ENCODE peak calls at places on chromosomes 16 and 17, in nine cellular contexts. V is IMR-90, R is psoas muscle, F is tibial artery, Z is breast epithelium, D is heart right ventricle, A is H9, U is sigmoid colon, X is A673. S is an unnamed sample. For H3K9me3, the result is how much of the 10 kb centered on the place peaks cover.

GRCh38 chr16:2115591-2115973 is 20.1 kb downstream of the PKD1 start:
- DNase-seq in V (no peak), R (no peak), F (no peak), Z (no peak), D (no peak), A (no peak), U (no peak), X (no peak), S (no peak)

GRCh38 chr17:44084131-44084538 is 13.6 kb downstream of the G6PC3 start:
- DNase-seq in V (no peak), R (no peak), F (no peak), Z (no peak), D (no peak), A (peak), U (no peak), X (peak), S (no peak)

GRCh38 chr16:1991588-1992474 is 2.1 kb downstream of the SYNGR3 start:
- DNase-seq in V (peak), R (peak), F (peak), Z (peak), D (peak), A (peak), U (peak), X (peak), S (peak)

GRCh38 chr17:27247071-27247957 is 46.6 kb upstream of the WSB1 start:
- DNase-seq in V (peak), R (peak), F (peak), Z (peak), D (peak), A (no peak), U (peak), X (no peak), S (peak)

GRCh38 chr16:2751577-2752034 is 832 bp upstream of the SRRM2 start:
- DNase-seq in V (no peak), R (no peak), F (no peak), Z (no peak), D (no peak), A (peak), U (peak), X (no peak), S (no peak)

GRCh38 chr17:43956222-43956621 is 2.5 kb upstream of the PYY start:
- DNase-seq in V (no peak), R (no peak), F (no peak), Z (no peak), D (no peak), A (no peak), U (no peak), X (no peak), S (no peak)

GRCh38 chr17:43528319-43528987 is 17.7 kb downstream of the ETV4 start:
- DNase-seq in V (no peak), R (peak), F (no peak), Z (no peak), D (peak), A (no peak), U (no peak), X (no peak), S (no peak)

GRCh38 chr17:49442051-49442450 is 27.4 kb upstream of the PHB1 start:
- DNase-seq in V (no peak), R (no peak), F (no peak), Z (peak), D (no peak), A (no peak), U (no peak), X (no peak), S (no peak)

GRCh38 chr16:79600636-79601091 is at the start of gene MAF:
- DNase-seq in V (peak), R (peak), F (peak), Z (peak), D (peak), A (peak), U (peak), X (peak), S (peak)

GRCh38 chr17:78645421-78646295 is 68.5 kb upstream of the DNAH17 start:
- DNase-seq in V (peak), R (peak), F (peak), Z (no peak), D (peak), A (no peak), U (peak), X (peak), S (no peak)

GRCh38 chr17:76274559-76274956 is 9.4 kb downstream of the UBALD2 start:
- DNase-seq in V (no peak), R (no peak), F (no peak), Z (no peak), D (no peak), A (no peak), U (no peak), X (no peak), S (no peak)

GRCh38 chr17:79500738-79501533 is 109.9 kb downstream of the RBFOX3 start:
- DNase-seq in V (no peak), R (no peak), F (no peak), Z (no peak), D (no peak), A (no peak), U (no peak), X (no peak), S (no peak)

GRCh38 chr17:54307326-54307725 is 484.6 kb downstream of the KIF2B start:
- DNase-seq in V (no peak), R (no peak), F (no peak), Z (no peak), D (no peak), A (no peak), U (no peak), X (no peak), S (no peak)
- H3K9me3 ChIP-seq in V (under half), R (under half), F (under half), Z (under half), D (under half), A (under half), U (under half), X (under half), S (under half)

GRCh38 chr16:87571868-87572244 is 30.5 kb upstream of the JPH3 start:
- DNase-seq in V (no peak), R (no peak), F (peak), Z (no peak), D (no peak), A (no peak), U (no peak), X (no peak), S (no peak)
- TF ChIP-seq CTCF in V (no peak), R (no peak), F (no peak), Z (no peak), D (no peak), A (no peak), U (no peak), X (no peak), S (no peak)

DNA sequence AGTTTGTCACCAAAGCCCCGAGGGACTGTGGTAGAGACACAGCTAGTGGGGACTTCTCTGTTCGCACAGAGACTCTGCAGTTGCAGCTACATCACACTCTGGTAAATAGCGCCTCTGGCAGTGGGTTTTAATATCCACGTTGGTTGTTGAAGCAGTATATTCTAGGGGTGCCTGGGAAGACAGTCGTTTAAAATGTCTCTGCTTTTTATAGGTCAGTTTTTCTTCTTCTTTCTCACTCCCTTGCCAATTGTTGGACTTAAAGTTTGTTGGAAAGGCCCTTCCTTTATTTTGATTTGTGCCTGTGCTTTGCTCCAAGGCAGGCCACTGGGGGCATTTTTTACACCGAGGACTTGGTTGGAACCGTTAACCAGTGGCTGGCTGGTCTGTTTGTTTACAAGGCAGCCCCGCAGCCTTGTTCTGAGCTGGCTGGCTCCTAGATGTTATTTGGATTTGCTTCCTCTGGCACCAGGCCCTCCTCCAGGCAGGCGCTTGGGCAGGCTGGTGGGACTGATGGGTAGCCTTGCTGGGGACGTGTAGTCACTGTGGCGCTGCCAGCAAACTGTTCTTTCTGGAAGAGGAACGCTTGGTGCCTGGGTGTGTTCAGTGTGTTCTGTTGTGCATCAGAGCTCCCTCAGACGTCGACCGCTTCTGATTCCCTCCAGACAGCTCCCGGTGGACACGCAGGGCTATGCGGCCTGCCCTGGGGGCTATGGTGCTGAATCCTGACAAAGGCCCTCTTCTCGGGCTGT is 218.2 kb upstream of the CHMP6 start:
- DNase-seq in V (peak), R (peak), F (peak), Z (no peak), D (peak), A (peak), U (peak), X (no peak), S (peak)
- H3K27ac ChIP-seq in V (peak), R (peak), F (peak), Z (no peak), D (no peak), A (no peak), U (peak), X (no peak), S (peak)

GRCh38 chr16:35450648-35451047 is 1991.2 kb downstream of the TP53TG3F start:
- DNase-seq in V (no peak), R (no peak), F (no peak), Z (no peak), D (no peak), A (no peak), U (no peak), X (no peak), S (peak)

GRCh38 chr16:35447010-35447558 is 1987.7 kb downstream of the TP53TG3F start:
- DNase-seq in V (no peak), R (no peak), F (no peak), Z (no peak), D (no peak), A (no peak), U (no peak), X (no peak), S (no peak)

GRCh38 chr16:35452471-35452870 is 1993.1 kb downstream of the TP53TG3F start:
- DNase-seq in V (no peak), R (no peak), F (no peak), Z (no peak), D (no peak), A (no peak), U (no peak), X (no peak), S (no peak)

GRCh38 chr16:35449663-35450062 is 1990.3 kb downstream of the TP53TG3F start:
- DNase-seq in V (no peak), R (no peak), F (no peak), Z (no peak), D (no peak), A (no peak), U (no peak), X (no peak), S (peak)
- H3K9me3 ChIP-seq in V (under half), R (under half), F (under half), Z (under half), D (under half), A (half or more), U (under half), X (half or more), S (under half)

DNA sequence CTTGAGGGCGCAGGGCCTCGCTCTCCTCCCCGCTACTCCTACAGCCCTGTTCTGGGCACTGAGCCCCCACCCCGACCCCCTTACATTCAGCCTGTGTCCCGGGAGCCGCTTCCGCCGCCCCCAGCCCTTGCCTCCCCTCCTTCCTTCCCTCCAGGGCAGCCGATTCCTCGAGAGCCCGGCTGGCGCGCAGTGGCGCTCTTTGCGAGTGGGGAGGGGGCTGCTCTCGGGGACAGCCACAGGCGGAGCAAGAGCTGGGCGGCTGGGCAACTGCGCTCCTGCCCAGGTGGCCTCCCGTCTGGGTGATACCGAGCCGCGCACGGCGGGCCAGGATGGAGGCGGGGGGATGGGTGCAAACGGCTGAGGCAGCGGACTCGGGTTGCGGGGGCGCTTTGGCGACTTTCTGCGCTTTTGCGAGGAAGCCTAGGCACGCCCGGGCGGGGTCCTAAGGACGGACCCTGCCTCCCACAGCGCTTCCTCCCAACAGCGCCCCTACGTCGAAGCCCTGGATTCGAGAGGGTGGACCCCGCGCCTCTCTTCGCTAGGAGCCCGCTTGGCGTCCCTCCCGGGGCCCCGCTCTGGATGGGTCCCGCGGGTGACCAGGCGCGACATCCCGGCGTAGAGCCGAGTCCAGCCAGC is 1.3 kb downstream of the MMP15 start:
- DNase-seq in V (no peak), R (no peak), F (no peak), Z (no peak), D (peak), A (no peak), U (no peak), X (peak), S (no peak)
- TF ChIP-seq CTCF in V (no peak), R (no peak), F (no peak), Z (no peak), D (no peak), A (no peak), U (no peak), X (no peak), S (no peak)

DNA sequence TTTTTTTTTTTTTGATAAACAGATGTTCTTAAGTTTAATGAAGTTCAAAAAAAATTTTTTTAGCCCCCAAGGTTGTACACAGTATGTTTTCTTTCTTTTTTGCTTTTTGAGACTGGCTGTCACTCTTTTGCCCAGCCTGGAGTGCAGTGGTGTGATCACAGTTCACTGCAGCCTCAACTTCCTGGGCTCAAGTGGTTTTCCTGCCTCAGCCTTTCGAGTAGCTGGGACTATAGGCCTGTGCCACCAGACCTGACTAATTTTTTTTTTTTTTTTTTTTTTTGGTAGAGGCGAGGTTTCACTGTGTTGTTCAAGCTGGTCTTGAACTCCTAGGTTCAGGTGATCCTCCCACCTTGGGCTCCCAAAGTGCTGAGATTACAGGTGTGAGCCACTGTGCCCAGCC is 12.8 kb downstream of the ITGAE start:
- DNase-seq in V (no peak), R (no peak), F (no peak), Z (no peak), D (no peak), A (no peak), U (no peak), X (peak), S (no peak)
- H3K27ac ChIP-seq in V (no peak), R (no peak), F (no peak), Z (no peak), D (no peak), A (no peak), U (no peak), X (no peak), S (no peak)

DNA sequence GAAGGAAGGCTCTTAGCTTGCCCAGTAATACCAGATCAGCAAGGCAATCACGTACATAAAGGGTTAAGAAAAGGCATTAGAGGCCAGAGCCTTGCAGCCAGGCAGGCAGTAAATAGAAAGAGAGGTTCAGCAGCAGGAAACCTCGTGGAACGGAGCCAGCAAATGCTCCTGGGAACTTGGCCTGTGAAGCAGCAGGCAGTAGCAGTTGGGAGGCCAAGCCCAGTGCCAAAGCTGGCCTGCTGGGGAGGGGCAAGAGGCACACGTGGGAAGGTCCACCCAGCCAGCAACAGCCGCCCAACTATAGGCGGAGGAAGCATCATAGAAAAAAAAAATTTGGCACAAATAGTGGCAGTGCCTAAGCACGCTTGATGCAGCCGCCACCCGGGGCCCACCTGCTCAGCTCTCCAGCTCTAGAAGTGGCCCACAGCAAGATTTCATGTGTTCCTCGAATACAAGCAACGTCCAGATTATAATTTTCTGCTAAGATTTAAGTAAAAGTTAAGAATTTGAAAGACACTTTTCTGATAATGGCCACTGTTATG is 2339.5 kb downstream of the TP53TG3F start:
- DNase-seq in V (no peak), R (no peak), F (no peak), Z (no peak), D (peak), A (no peak), U (no peak), X (no peak), S (no peak)
- H3K9me3 ChIP-seq in V (under half), R (under half), F (under half), Z (under half), D (under half), A (half or more), U (under half), X (under half), S (under half)

GRCh38 chr17:82384730-82385429 is 13.3 kb downstream of the UTS2R start:
- DNase-seq in V (peak), R (peak), F (peak), Z (peak), D (peak), A (peak), U (no peak), X (no peak), S (peak)

GRCh38 chr17:82384051-82384729 is 12.6 kb downstream of the UTS2R start:
- DNase-seq in V (no peak), R (no peak), F (no peak), Z (no peak), D (no peak), A (no peak), U (no peak), X (no peak), S (no peak)

GRCh38 chr17:82386256-82386831 is 14.8 kb downstream of the UTS2R start:
- DNase-seq in V (no peak), R (peak), F (no peak), Z (no peak), D (no peak), A (no peak), U (no peak), X (no peak), S (no peak)

GRCh38 chr17:82386881-82387498 is 15.4 kb downstream of the UTS2R start:
- DNase-seq in V (no peak), R (no peak), F (no peak), Z (no peak), D (no peak), A (no peak), U (no peak), X (no peak), S (no peak)

DNA sequence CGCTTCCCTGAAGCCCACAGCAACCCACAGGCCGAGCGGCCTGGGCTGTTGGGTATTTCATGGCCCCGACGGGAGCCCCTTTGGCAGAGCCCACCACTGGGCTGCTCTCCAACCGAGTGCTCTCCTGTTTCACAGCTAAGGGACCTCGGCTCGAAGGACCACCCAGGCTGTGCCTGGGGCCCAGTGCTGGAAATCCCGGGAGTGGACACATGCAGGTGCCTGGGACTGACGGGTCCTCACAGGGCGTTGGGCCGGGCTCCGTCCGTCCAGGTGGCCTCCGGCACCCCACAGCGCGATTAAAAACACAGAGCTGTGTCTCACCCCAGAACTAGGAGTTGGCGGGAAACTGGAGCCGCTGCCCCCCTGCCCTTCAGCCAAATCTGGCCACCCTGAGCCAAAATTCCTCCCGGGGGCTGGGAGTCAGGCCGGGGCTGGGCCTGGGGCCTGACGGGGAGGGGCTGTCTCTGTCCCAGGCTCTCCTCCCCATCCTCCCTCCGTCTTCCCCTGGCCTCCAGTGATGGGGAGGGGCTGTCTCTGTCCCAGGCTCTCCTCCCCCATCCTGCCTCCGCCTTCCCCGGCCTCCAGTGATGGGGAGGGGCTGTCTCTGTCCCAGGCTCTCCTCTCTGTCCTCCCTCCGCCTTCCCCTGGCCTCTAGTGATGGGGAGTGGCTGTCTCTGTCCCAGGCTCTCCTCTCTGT is 14.1 kb downstream of the UTS2R start:
- DNase-seq in V (no peak), R (no peak), F (no peak), Z (no peak), D (no peak), A (no peak), U (no peak), X (no peak), S (no peak)
- TF ChIP-seq CTCF in V (no peak), R (no peak), F (no peak), Z (no peak), D (no peak), A (no peak), U (no peak), X (no peak), S (no peak)

S was measured in prostate gland.